ENCODE peak calls at places on chromosomes 4 and X, in ten cellular contexts. W, B, F, U, M, I, E, G, S and R are unnamed samples.

GRCh38 chr4:136319789-136320470 is 1212.4 kb downstream of the PCDH18 start:
- DNase-seq in W (no peak), B (no peak), F (no peak), U (no peak), M (no peak), I (no peak), E (no peak), G (no peak), S (no peak), R (no peak)

GRCh38 chrX:11588097-11588496 is 77.6 kb downstream of the ARHGAP6 start:
- DNase-seq in W (no peak), B (no peak), F (no peak), U (no peak), M (no peak), I (no peak), E (no peak), G (no peak), S (no peak), R (no peak)

GRCh38 chrX:14357314-14357713 is 172.0 kb upstream of the GLRA2 start:
- DNase-seq in W (no peak), B (no peak), F (no peak), U (no peak), M (no peak), I (no peak), E (no peak), G (no peak), S (no peak), R (no peak)

GRCh38 chr4:140330311-140330900 is 43.0 kb upstream of the SCOC start:
- DNase-seq in W (no peak), B (no peak), F (no peak), U (no peak), M (peak; percentile 52), I (no peak), E (no peak), G (no peak), S (peak; percentile 36), R (no peak)

GRCh38 chr4:179989975-179990374 is 2253.2 kb upstream of the TENM3 start:
- DNase-seq in W (no peak), B (no peak), F (no peak), U (peak; percentile 26), M (peak; percentile 81), I (no peak), E (no peak), G (no peak), S (no peak), R (no peak)

GRCh38 chr4:53974561-53974960 is 89.8 kb downstream of the CHIC2 start:
- DNase-seq in W (no peak), B (no peak), F (no peak), U (no peak), M (no peak), I (no peak), E (no peak), G (no peak), S (no peak), R (no peak)

GRCh38 chr4:336893-337142 is 796 bp upstream of the ZNF141 start:
- DNase-seq in W (no peak), B (peak; percentile 6), F (no peak), U (no peak), M (no peak), I (peak; percentile 41), E (no peak), G (peak; percentile 70), S (no peak), R (no peak)

GRCh38 chrX:11285661-11286060 is 7.6 kb upstream of the AMELX start:
- DNase-seq in W (no peak), B (no peak), F (no peak), U (no peak), M (no peak), I (no peak), E (no peak), G (no peak), S (no peak), R (no peak)

GRCh38 chrX:71846429-71846828 is 64.2 kb upstream of the NHSL2 start:
- DNase-seq in W (no peak), B (no peak), F (no peak), U (no peak), M (no peak), I (no peak), E (no peak), G (no peak), S (peak; percentile 70), R (no peak)

GRCh38 chrX:105821471-105822081 is 763 bp upstream of the NRK start:
- DNase-seq in W (no peak), B (no peak), F (no peak), U (no peak), M (no peak), I (no peak), E (no peak), G (no peak), S (peak; percentile 89), R (no peak)

GRCh38 chr4:123603165-123603564 is 206.6 kb downstream of the SPRY1 start:
- DNase-seq in W (no peak), B (no peak), F (no peak), U (no peak), M (no peak), I (no peak), E (no peak), G (no peak), S (peak; percentile 63), R (no peak)

GRCh38 chrX:15864629-15865028 is 10.0 kb upstream of the AP1S2 start:
- DNase-seq in W (no peak), B (no peak), F (no peak), U (no peak), M (no peak), I (no peak), E (no peak), G (no peak), S (no peak), R (no peak)

GRCh38 chr4:86356425-86356824 is 3.4 kb downstream of the MAPK10 start:
- DNase-seq in W (no peak), B (no peak), F (no peak), U (no peak), M (no peak), I (no peak), E (no peak), G (no peak), S (no peak), R (no peak)

GRCh38 chrX:10450229-10450958 is 170.0 kb downstream of the MID1 start:
- DNase-seq in W (no peak), B (no peak), F (no peak), U (no peak), M (no peak), I (no peak), E (no peak), G (no peak), S (peak; percentile 44), R (no peak)

GRCh38 chr4:51901363-51901762 is 58.4 kb downstream of the DCUN1D4 start:
- DNase-seq in W (no peak), B (no peak), F (no peak), U (no peak), M (no peak), I (no peak), E (no peak), G (no peak), S (no peak), R (no peak)

GRCh38 chr4:186942745-186943606 is 219.3 kb upstream of the FAT1 start:
- DNase-seq in W (no peak), B (no peak), F (no peak), U (no peak), M (peak; percentile 45), I (no peak), E (no peak), G (no peak), S (peak; percentile 73), R (no peak)

GRCh38 chr4:30828290-30828926 is 108.2 kb downstream of the PCDH7 start:
- DNase-seq in W (no peak), B (no peak), F (no peak), U (no peak), M (no peak), I (no peak), E (no peak), G (no peak), S (peak; percentile 56), R (no peak)

GRCh38 chrX:54934890-54935289 is 14.3 kb downstream of the TRO start:
- DNase-seq in W (no peak), B (no peak), F (no peak), U (no peak), M (no peak), I (no peak), E (no peak), G (no peak), S (no peak), R (no peak)